ENCODE peak calls at places on chromosomes 5 and 9, in five cellular contexts. One of them, this sample, is unnamed.

GRCh38 chr9:74573792-74574191 is 76.7 kb downstream of the RORB start:
- DNase-seq in MM.1S: peak; percentile 28
- DNase-seq in PC-3: no peak
- DNase-seq in GM23338: no peak
- DNase-seq in SK-N-SH: no peak
- DNase-seq in this sample: no peak

GRCh38 chr5:98497391-98497790 is 276.1 kb upstream of the RGMB start:
- DNase-seq in MM.1S: no peak
- DNase-seq in PC-3: no peak
- DNase-seq in GM23338: no peak
- DNase-seq in SK-N-SH: no peak
- DNase-seq in this sample: no peak

GRCh38 chr5:68962632-68963484 is 131.0 kb upstream of the SLC30A5 start:
- DNase-seq in MM.1S: peak; percentile 9
- DNase-seq in PC-3: peak; percentile 77
- DNase-seq in GM23338: peak; percentile 91
- DNase-seq in SK-N-SH: peak; percentile 74
- DNase-seq in this sample: peak; percentile 84

GRCh38 chr5:115815693-115816225 is 700 bp downstream of the CDO1 start:
- DNase-seq in MM.1S: no peak
- DNase-seq in PC-3: no peak
- DNase-seq in GM23338: peak; percentile 54
- DNase-seq in SK-N-SH: peak; percentile 67
- DNase-seq in this sample: peak; percentile 34

GRCh38 chr9:37197158-37198033 is 77.0 kb downstream of the ZCCHC7 start:
- DNase-seq in MM.1S: peak; percentile 71
- DNase-seq in PC-3: peak; percentile 68
- DNase-seq in GM23338: peak; percentile 34
- DNase-seq in SK-N-SH: peak; percentile 51
- DNase-seq in this sample: peak; percentile 16

GRCh38 chr9:37944671-37945481 is 40.9 kb upstream of the SLC25A51 start:
- DNase-seq in MM.1S: no peak
- DNase-seq in PC-3: peak; percentile 47
- DNase-seq in GM23338: peak; percentile 79
- DNase-seq in SK-N-SH: no peak
- DNase-seq in this sample: no peak

GRCh38 chr9:20526500-20527319 is 95.6 kb downstream of the MLLT3 start:
- DNase-seq in MM.1S: no peak
- DNase-seq in PC-3: no peak
- DNase-seq in GM23338: peak; percentile 52
- DNase-seq in SK-N-SH: no peak
- DNase-seq in this sample: no peak

GRCh38 chr9:101421653-101422065 is 13.9 kb downstream of the ALDOB start:
- DNase-seq in MM.1S: no peak
- DNase-seq in PC-3: no peak
- DNase-seq in GM23338: no peak
- DNase-seq in SK-N-SH: no peak
- DNase-seq in this sample: peak; percentile 29

GRCh38 chr5:90421136-90421535 is 11.6 kb upstream of the CETN3 start:
- DNase-seq in MM.1S: no peak
- DNase-seq in PC-3: peak; percentile 32
- DNase-seq in GM23338: peak; percentile 83
- DNase-seq in SK-N-SH: no peak
- DNase-seq in this sample: peak; percentile 42

GRCh38 chr9:113906411-113907110 is 30.5 kb downstream of the ZNF618 start:
- DNase-seq in MM.1S: no peak
- DNase-seq in PC-3: no peak
- DNase-seq in GM23338: no peak
- DNase-seq in SK-N-SH: no peak
- DNase-seq in this sample: no peak

GRCh38 chr9:136339173-136339957 is 12.0 kb downstream of the GPSM1 start:
- DNase-seq in MM.1S: peak; percentile 55
- DNase-seq in PC-3: peak; percentile 56
- DNase-seq in GM23338: peak; percentile 90
- DNase-seq in SK-N-SH: peak; percentile 83
- DNase-seq in this sample: peak; percentile 83

GRCh38 chr5:176733586-176734262 is 76.6 kb upstream of the UNC5A start:
- DNase-seq in MM.1S: no peak
- DNase-seq in PC-3: no peak
- DNase-seq in GM23338: no peak
- DNase-seq in SK-N-SH: peak; percentile 42
- DNase-seq in this sample: no peak

GRCh38 chr9:93852728-93853127 is 102.4 kb downstream of the BARX1 start:
- DNase-seq in MM.1S: no peak
- DNase-seq in PC-3: no peak
- DNase-seq in GM23338: no peak
- DNase-seq in SK-N-SH: no peak
- DNase-seq in this sample: no peak

GRCh38 chr5:98880151-98880550 is 48.7 kb downstream of the CHD1 start:
- DNase-seq in MM.1S: no peak
- DNase-seq in PC-3: peak; percentile 76
- DNase-seq in GM23338: no peak
- DNase-seq in SK-N-SH: no peak
- DNase-seq in this sample: peak; percentile 5

GRCh38 chr9:121560921-121561320 is 61.3 kb upstream of the GGTA1 start:
- DNase-seq in MM.1S: no peak
- DNase-seq in PC-3: no peak
- DNase-seq in GM23338: no peak
- DNase-seq in SK-N-SH: no peak
- DNase-seq in this sample: no peak

GRCh38 chr5:154071799-154072781 is 33.3 kb downstream of the MFAP3 start:
- DNase-seq in MM.1S: peak; percentile 80
- DNase-seq in PC-3: peak; percentile 80
- DNase-seq in GM23338: peak; percentile 86
- DNase-seq in SK-N-SH: peak; percentile 73
- DNase-seq in this sample: peak; percentile 86

GRCh38 chr5:59793000-59793399 is 100.5 kb downstream of the PDE4D start:
- DNase-seq in MM.1S: no peak
- DNase-seq in PC-3: peak; percentile 90
- DNase-seq in GM23338: no peak
- DNase-seq in SK-N-SH: no peak
- DNase-seq in this sample: no peak

GRCh38 chr9:21465859-21466518 is 16.1 kb downstream of the IFNE start:
- DNase-seq in MM.1S: peak; percentile 50
- DNase-seq in PC-3: peak; percentile 77
- DNase-seq in GM23338: peak; percentile 84
- DNase-seq in SK-N-SH: peak; percentile 32
- DNase-seq in this sample: peak; percentile 76

GRCh38 chr5:132807163-132807838 is 5.8 kb upstream of the SOWAHA start:
- DNase-seq in MM.1S: no peak
- DNase-seq in PC-3: no peak
- DNase-seq in GM23338: peak; percentile 85
- DNase-seq in SK-N-SH: no peak
- DNase-seq in this sample: peak; percentile 89

GRCh38 chr5:111075520-111075919 is 4.0 kb downstream of the TSLP start:
- DNase-seq in MM.1S: no peak
- DNase-seq in PC-3: peak; percentile 87
- DNase-seq in GM23338: no peak
- DNase-seq in SK-N-SH: no peak
- DNase-seq in this sample: no peak

GRCh38 chr9:127802576-127803443 is at the start of gene FPGS:
- DNase-seq in MM.1S: peak; percentile 84
- DNase-seq in PC-3: peak; percentile 72
- DNase-seq in GM23338: peak; percentile 94
- DNase-seq in SK-N-SH: peak; percentile 98
- DNase-seq in this sample: peak; percentile 94

GRCh38 chr5:40667171-40667663 is 12.5 kb upstream of the PTGER4 start:
- DNase-seq in MM.1S: no peak
- DNase-seq in PC-3: peak; percentile 42
- DNase-seq in GM23338: no peak
- DNase-seq in SK-N-SH: no peak
- DNase-seq in this sample: no peak

GRCh38 chr5:40669606-40670005 is 10.1 kb upstream of the PTGER4 start:
- DNase-seq in MM.1S: no peak
- DNase-seq in PC-3: no peak
- DNase-seq in GM23338: no peak
- DNase-seq in SK-N-SH: no peak
- DNase-seq in this sample: no peak

GRCh38 chr5:40672440-40672839 is 7.3 kb upstream of the PTGER4 start:
- DNase-seq in MM.1S: no peak
- DNase-seq in PC-3: no peak
- DNase-seq in GM23338: no peak
- DNase-seq in SK-N-SH: no peak
- DNase-seq in this sample: no peak

GRCh38 chr5:40665902-40666301 is 13.8 kb upstream of the PTGER4 start:
- DNase-seq in MM.1S: no peak
- DNase-seq in PC-3: no peak
- DNase-seq in GM23338: no peak
- DNase-seq in SK-N-SH: no peak
- DNase-seq in this sample: no peak

DNA sequence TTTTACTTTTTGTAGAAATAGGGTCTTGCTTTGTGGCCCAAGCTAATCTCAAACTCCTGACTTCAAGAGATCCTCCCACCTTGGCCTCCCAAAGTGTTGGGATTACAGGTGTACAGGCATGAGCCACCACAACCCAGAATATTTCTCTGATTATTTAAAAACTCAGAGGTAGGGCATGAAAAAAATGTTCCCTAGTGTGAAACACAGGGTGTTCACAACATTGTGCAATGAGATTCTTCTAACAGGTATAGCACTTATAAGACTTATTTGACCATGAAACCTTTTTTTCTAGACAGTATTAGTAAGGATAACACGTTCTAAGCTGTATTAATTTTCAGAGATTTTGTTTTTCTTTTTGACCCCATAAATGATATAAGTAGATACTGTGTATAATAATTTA is 13.1 kb upstream of the PTGER4 start:
- DNase-seq in MM.1S: no peak
- DNase-seq in PC-3: no peak
- DNase-seq in GM23338: no peak
- DNase-seq in SK-N-SH: no peak
- DNase-seq in this sample: no peak
- TF ChIP-seq EZH2phosphoT487 in MM.1S: no peak
- TF ChIP-seq EZH2phosphoT487 in PC-3: no peak
- TF ChIP-seq EZH2phosphoT487 in GM23338: no peak
- TF ChIP-seq EZH2phosphoT487 in SK-N-SH: no peak
- TF ChIP-seq EZH2phosphoT487 in this sample: no peak

GRCh38 chr5:173895766-173896165 is 7.6 kb downstream of the CPEB4 start:
- DNase-seq in MM.1S: no peak
- DNase-seq in PC-3: peak; percentile 75
- DNase-seq in GM23338: no peak
- DNase-seq in SK-N-SH: no peak
- DNase-seq in this sample: no peak

GRCh38 chr5:173896631-173897030 is 8.5 kb downstream of the CPEB4 start:
- DNase-seq in MM.1S: no peak
- DNase-seq in PC-3: no peak
- DNase-seq in GM23338: no peak
- DNase-seq in SK-N-SH: no peak
- DNase-seq in this sample: no peak

GRCh38 chr5:173891367-173891766 is 3.2 kb downstream of the CPEB4 start:
- DNase-seq in MM.1S: no peak
- DNase-seq in PC-3: no peak
- DNase-seq in GM23338: no peak
- DNase-seq in SK-N-SH: no peak
- DNase-seq in this sample: no peak

GRCh38 chr5:173890195-173890951 is 2.2 kb downstream of the CPEB4 start:
- DNase-seq in MM.1S: peak; percentile 66
- DNase-seq in PC-3: peak; percentile 42
- DNase-seq in GM23338: peak; percentile 56
- DNase-seq in SK-N-SH: peak; percentile 51
- DNase-seq in this sample: peak; percentile 24

GRCh38 chr5:173893192-173893561 is 5.0 kb downstream of the CPEB4 start:
- DNase-seq in MM.1S: no peak
- DNase-seq in PC-3: no peak
- DNase-seq in GM23338: no peak
- DNase-seq in SK-N-SH: no peak
- DNase-seq in this sample: no peak
- TF ChIP-seq EZH2phosphoT487 in MM.1S: no peak
- TF ChIP-seq EZH2phosphoT487 in PC-3: no peak
- TF ChIP-seq EZH2phosphoT487 in GM23338: no peak
- TF ChIP-seq EZH2phosphoT487 in SK-N-SH: no peak
- TF ChIP-seq EZH2phosphoT487 in this sample: no peak

GRCh38 chr5:109998717-109999116 is 309.0 kb downstream of the MAN2A1 start:
- DNase-seq in MM.1S: no peak
- DNase-seq in PC-3: no peak
- DNase-seq in GM23338: no peak
- DNase-seq in SK-N-SH: no peak
- DNase-seq in this sample: no peak

GRCh38 chr5:109994135-109994534 is 304.4 kb downstream of the MAN2A1 start:
- DNase-seq in MM.1S: no peak
- DNase-seq in PC-3: no peak
- DNase-seq in GM23338: no peak
- DNase-seq in SK-N-SH: no peak
- DNase-seq in this sample: no peak

GRCh38 chr5:109996246-109996645 is 306.5 kb downstream of the MAN2A1 start:
- DNase-seq in MM.1S: no peak
- DNase-seq in PC-3: peak; percentile 51
- DNase-seq in GM23338: no peak
- DNase-seq in SK-N-SH: no peak
- DNase-seq in this sample: no peak

GRCh38 chr5:109997191-109997590 is 307.5 kb downstream of the MAN2A1 start:
- DNase-seq in MM.1S: no peak
- DNase-seq in PC-3: no peak
- DNase-seq in GM23338: peak; percentile 22
- DNase-seq in SK-N-SH: no peak
- DNase-seq in this sample: no peak

GRCh38 chr5:109998208-109998607 is 308.5 kb downstream of the MAN2A1 start:
- DNase-seq in MM.1S: no peak
- DNase-seq in PC-3: no peak
- DNase-seq in GM23338: peak; percentile 16
- DNase-seq in SK-N-SH: no peak
- DNase-seq in this sample: no peak
- TF ChIP-seq EZH2phosphoT487 in MM.1S: no peak
- TF ChIP-seq EZH2phosphoT487 in PC-3: no peak
- TF ChIP-seq EZH2phosphoT487 in GM23338: no peak
- TF ChIP-seq EZH2phosphoT487 in SK-N-SH: no peak
- TF ChIP-seq EZH2phosphoT487 in this sample: no peak

GRCh38 chr5:175575301-175575700 is 82.6 kb upstream of the HRH2 start:
- DNase-seq in MM.1S: no peak
- DNase-seq in PC-3: no peak
- DNase-seq in GM23338: no peak
- DNase-seq in SK-N-SH: no peak
- DNase-seq in this sample: no peak
- TF ChIP-seq EZH2phosphoT487 in MM.1S: no peak
- TF ChIP-seq EZH2phosphoT487 in PC-3: no peak
- TF ChIP-seq EZH2phosphoT487 in GM23338: no peak
- TF ChIP-seq EZH2phosphoT487 in SK-N-SH: no peak
- TF ChIP-seq EZH2phosphoT487 in this sample: no peak

DNA sequence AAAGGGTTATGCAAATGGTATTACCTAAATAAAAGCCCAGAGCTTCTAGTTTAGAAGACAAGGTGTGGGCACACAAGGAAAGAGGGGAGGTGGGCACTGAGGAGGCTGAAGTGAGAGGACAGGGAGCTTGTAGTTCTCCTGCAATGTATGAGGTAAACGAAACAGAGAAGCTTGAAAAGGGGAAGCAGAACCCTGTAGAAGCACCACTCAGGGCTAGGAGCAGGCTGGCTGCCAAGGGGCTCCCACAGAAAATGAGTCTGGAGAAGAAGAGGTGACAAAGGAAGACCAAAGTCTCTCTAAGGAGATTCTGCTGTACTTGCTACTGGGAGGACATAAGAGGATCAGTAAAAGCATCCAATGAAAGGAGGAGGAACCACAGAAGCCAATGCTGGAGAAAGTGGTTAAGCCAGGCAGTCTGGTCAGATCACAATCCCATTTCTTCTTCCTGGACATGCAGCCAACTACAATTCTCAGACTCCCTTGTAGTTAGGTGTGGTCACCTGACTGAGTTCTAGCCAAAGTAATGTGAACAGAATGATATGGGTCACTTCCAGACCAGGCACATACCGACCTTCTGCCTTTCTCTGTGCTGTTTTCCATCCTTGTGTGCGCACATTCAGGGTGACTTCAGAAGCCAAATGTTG is 174.5 kb upstream of the MAP3K1 start:
- DNase-seq in MM.1S: no peak
- DNase-seq in PC-3: no peak
- DNase-seq in GM23338: no peak
- DNase-seq in SK-N-SH: no peak
- DNase-seq in this sample: no peak
- TF ChIP-seq EZH2phosphoT487 in MM.1S: no peak
- TF ChIP-seq EZH2phosphoT487 in PC-3: no peak
- TF ChIP-seq EZH2phosphoT487 in GM23338: no peak
- TF ChIP-seq EZH2phosphoT487 in SK-N-SH: no peak
- TF ChIP-seq EZH2phosphoT487 in this sample: no peak